ENCODE peak calls at places on chromosomes 5 and 9, in six cellular contexts. E is GM12865, T is choroid plexus epithelial cell, R is AG09309, F is foreskin fibroblast, I is right atrium auricular region. U is an unnamed sample.

GRCh38 chr5:141838326-141839014 is 39.7 kb downstream of the PCDH1 start:
- DNase-seq in F (no peak), E (no peak), R (no peak), T (no peak), I (no peak), U (no peak)

GRCh38 chr5:103186152-103186551 is 66.1 kb downstream of the PPIP5K2 start:
- DNase-seq in I (no peak), R (no peak), T (no peak), F (no peak), E (no peak), U (no peak)

GRCh38 chr5:139705191-139705590 is 57.0 kb downstream of the CXXC5 start:
- DNase-seq in F (no peak), R (no peak), T (no peak), I (no peak), E (no peak), U (no peak)

GRCh38 chr5:14081791-14082190 is 61.4 kb upstream of the TRIO start:
- DNase-seq in I (no peak), F (no peak), T (no peak), R (no peak), E (no peak), U (no peak)

GRCh38 chr9:35826071-35826701 is 2.3 kb downstream of the FAM221B start:
- DNase-seq in F (peak; percentile 83), E (peak; percentile 78), T (peak; percentile 83), I (no peak), R (peak; percentile 27), U (peak; percentile 59)

GRCh38 chr5:170307575-170308465 is 10.2 kb upstream of the LCP2 start:
- DNase-seq in I (peak; percentile 95), T (peak; percentile 95), F (peak; percentile 16), R (no peak), E (peak; percentile 52), U (peak; percentile 10)

GRCh38 chr5:136802382-136802781 is 437.0 kb upstream of the TRPC7 start:
- DNase-seq in I (no peak), R (no peak), E (no peak), T (peak; percentile 26), F (peak; percentile 61), U (peak; percentile 25)

GRCh38 chr9:115208503-115208902 is 90.5 kb upstream of the TNC start:
- DNase-seq in E (no peak), T (peak; percentile 53), F (peak; percentile 81), I (no peak), R (peak; percentile 67), U (peak; percentile 84)

GRCh38 chr5:140382866-140383265 is 18.8 kb upstream of the ANKHD1 start:
- DNase-seq in F (no peak), T (no peak), I (no peak), R (no peak), E (no peak), U (no peak)

GRCh38 chr9:76996700-76997099 is 22.8 kb upstream of the FOXB2 start:
- DNase-seq in R (no peak), E (peak; percentile 44), F (peak; percentile 68), T (peak; percentile 54), I (peak; percentile 64), U (peak; percentile 33)

GRCh38 chr5:162683280-162683679 is 615.7 kb downstream of the GABRG2 start:
- DNase-seq in T (no peak), E (no peak), I (no peak), R (no peak), F (no peak), U (no peak)

GRCh38 chr9:137130176-137130755 is 8.7 kb upstream of the GRIN1 start:
- DNase-seq in I (no peak), F (peak; percentile 37), T (peak; percentile 11), E (no peak), R (no peak), U (no peak)

GRCh38 chr5:58460727-58461286 is 921 bp upstream of the PLK2 start:
- DNase-seq in I (peak; percentile 93), E (peak; percentile 89), T (peak; percentile 89), R (no peak), F (peak; percentile 93), U (peak; percentile 76)

GRCh38 chr5:54807421-54807820 is 178.0 kb downstream of the ESM1 start:
- DNase-seq in T (peak; percentile 80), E (no peak), I (no peak), F (peak; percentile 73), R (no peak), U (peak; percentile 63)

GRCh38 chr5:179906795-179907569 is 715 bp downstream of the TBC1D9B start:
- DNase-seq in T (peak; percentile 15), F (peak; percentile 54), E (peak; percentile 35), R (no peak), I (no peak), U (no peak)

GRCh38 chr5:68464424-68464823 is 248.9 kb downstream of the PIK3R1 start:
- DNase-seq in R (no peak), F (peak; percentile 45), I (no peak), E (peak; percentile 68), T (peak; percentile 90), U (no peak)

GRCh38 chr5:58107704-58108103 is 352.2 kb downstream of the PLK2 start:
- DNase-seq in T (peak; percentile 30), E (no peak), I (no peak), F (peak; percentile 55), R (peak; percentile 27), U (no peak)

GRCh38 chr5:132427285-132428146 is 58.0 kb downstream of the SLC22A5 start:
- DNase-seq in R (no peak), I (peak; percentile 59), E (peak; percentile 76), T (no peak), F (peak; percentile 29), U (no peak)
- TF ChIP-seq CTCF in R (no peak), I (no peak), E (no peak), T (no peak), F (no peak), U (no peak)

DNA sequence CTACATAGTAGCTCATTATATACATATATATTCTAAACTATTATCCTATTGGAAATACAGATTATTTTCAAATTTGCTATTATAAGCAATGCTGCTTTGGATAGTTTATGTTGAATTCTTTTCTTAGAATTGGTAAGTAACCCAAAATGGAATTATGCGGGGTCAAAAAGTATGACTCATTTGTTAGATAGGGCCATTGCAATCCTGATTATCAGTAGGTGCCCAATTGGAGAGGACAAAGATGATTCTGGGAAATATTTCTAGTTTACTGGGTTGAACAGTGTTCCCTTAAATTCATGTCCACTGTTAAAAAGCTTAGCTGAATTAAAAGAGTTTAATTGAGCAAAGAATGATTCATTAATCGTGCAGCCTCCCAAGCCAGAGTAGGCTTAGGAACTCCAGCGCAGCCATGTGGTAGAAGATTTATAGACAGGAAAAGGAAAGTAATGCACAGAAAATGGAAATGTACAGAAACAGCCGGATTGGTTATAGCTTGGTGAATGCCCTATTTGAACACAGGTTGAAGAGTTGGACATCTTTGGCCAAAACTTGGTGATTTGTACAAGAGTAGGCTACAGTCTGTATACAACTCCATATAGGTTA is 81.8 kb downstream of the GDNF start:
- DNase-seq in E (no peak), T (peak; percentile 48), R (no peak), F (peak; percentile 65), I (no peak), U (no peak)
- TF ChIP-seq CTCF in E (no peak), T (peak; percentile 60), R (no peak), F (no peak), I (no peak), U (peak; percentile 54)

DNA sequence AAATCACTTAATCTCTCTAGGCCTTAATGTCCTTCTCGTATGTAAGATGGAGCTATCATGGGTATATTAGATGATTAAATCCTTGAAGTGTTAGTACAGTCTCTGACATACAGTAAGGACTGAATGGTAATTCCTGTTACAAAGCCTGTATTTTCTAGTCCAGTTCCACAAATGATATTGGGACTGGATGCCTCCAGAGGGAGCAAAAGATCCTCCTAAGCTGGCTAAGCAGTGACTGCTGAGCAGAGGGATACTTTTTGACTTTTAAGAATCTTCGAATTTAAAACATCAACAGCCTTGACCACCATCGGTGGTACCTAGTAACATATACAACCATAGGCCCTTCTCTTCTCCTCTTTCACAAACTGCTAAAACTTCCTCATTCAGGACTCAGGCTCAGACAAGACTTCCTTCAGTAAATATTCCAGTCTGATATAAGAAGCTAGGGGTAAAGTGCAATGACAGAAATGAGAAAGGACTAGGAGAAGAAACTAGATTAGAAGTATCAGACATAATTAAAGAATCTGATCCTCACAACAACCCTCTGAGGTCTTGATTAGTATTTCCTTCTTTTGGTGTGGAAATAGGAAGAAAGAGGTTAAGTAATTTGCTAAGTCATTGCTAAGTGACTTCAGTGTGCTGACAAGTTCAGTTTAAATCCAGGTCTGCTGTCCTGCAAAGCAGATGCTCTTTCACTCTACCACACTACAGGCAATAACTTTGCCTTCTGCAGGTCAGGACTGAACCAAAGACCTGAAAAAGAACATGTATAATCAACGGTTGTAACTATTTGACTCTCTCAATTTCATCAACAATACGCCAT is 13.9 kb downstream of the PTAR1 start:
- DNase-seq in I (no peak), T (peak; percentile 53), E (no peak), R (no peak), F (peak; percentile 62), U (peak; percentile 28)
- TF ChIP-seq CTCF in I (no peak), T (peak; percentile 54), E (no peak), R (peak; percentile 54), F (peak; percentile 47), U (peak; percentile 63)

GRCh38 chr9:135287627-135288026 is 192.0 kb upstream of the PPP1R26 start:
- DNase-seq in T (no peak), I (no peak), R (no peak), E (no peak), F (no peak), U (no peak)
- TF ChIP-seq CTCF in T (no peak), I (no peak), R (no peak), E (no peak), F (no peak), U (no peak)